ENCODE peak calls at places on chromosomes 3 and 15, in eight cellular contexts. One of them, this sample, is unnamed.

GRCh38 chr3:141148770-141149169 is 82.9 kb upstream of the PXYLP1 start:
- DNase-seq in sciatic nerve: no peak
- DNase-seq in NCI-H2029: no peak
- DNase-seq in adipocyte: no peak
- DNase-seq in heart left ventricle: no peak
- DNase-seq in omental fat pad: no peak
- DNase-seq in NCI-H1417: no peak
- DNase-seq in iris pigment epithelial cell: no peak
- DNase-seq in this sample: no peak

GRCh38 chr3:66381621-66382020 is 119.2 kb downstream of the LRIG1 start:
- DNase-seq in NCI-H2029: no peak
- DNase-seq in adipocyte: no peak
- DNase-seq in iris pigment epithelial cell: no peak
- DNase-seq in heart left ventricle: no peak
- DNase-seq in sciatic nerve: no peak
- DNase-seq in omental fat pad: no peak
- DNase-seq in NCI-H1417: no peak
- DNase-seq in this sample: no peak

GRCh38 chr3:190514163-190515153 is 573 bp downstream of the IL1RAP start:
- DNase-seq in NCI-H1417: peak
- DNase-seq in omental fat pad: no peak
- DNase-seq in iris pigment epithelial cell: peak
- DNase-seq in adipocyte: peak
- DNase-seq in NCI-H2029: no peak
- DNase-seq in heart left ventricle: peak
- DNase-seq in sciatic nerve: peak
- DNase-seq in this sample: peak

GRCh38 chr3:127816783-127817182 is 5.5 kb downstream of the MGLL start:
- DNase-seq in NCI-H2029: no peak
- DNase-seq in NCI-H1417: no peak
- DNase-seq in omental fat pad: no peak
- DNase-seq in adipocyte: no peak
- DNase-seq in iris pigment epithelial cell: no peak
- DNase-seq in heart left ventricle: no peak
- DNase-seq in sciatic nerve: no peak
- DNase-seq in this sample: no peak

GRCh38 chr15:32787949-32788348 is 70.1 kb downstream of the GREM1 start:
- DNase-seq in sciatic nerve: no peak
- DNase-seq in NCI-H2029: no peak
- DNase-seq in adipocyte: no peak
- DNase-seq in heart left ventricle: no peak
- DNase-seq in NCI-H1417: no peak
- DNase-seq in omental fat pad: no peak
- DNase-seq in iris pigment epithelial cell: no peak
- DNase-seq in this sample: no peak

GRCh38 chr3:100335137-100335833 is 728 bp downstream of the NIT2 start:
- DNase-seq in NCI-H2029: no peak
- DNase-seq in iris pigment epithelial cell: peak
- DNase-seq in omental fat pad: peak
- DNase-seq in NCI-H1417: peak
- DNase-seq in adipocyte: no peak
- DNase-seq in heart left ventricle: no peak
- DNase-seq in sciatic nerve: no peak
- DNase-seq in this sample: no peak

GRCh38 chr3:89395996-89396395 is 288.6 kb downstream of the EPHA3 start:
- DNase-seq in sciatic nerve: no peak
- DNase-seq in omental fat pad: no peak
- DNase-seq in NCI-H1417: no peak
- DNase-seq in adipocyte: no peak
- DNase-seq in heart left ventricle: no peak
- DNase-seq in iris pigment epithelial cell: no peak
- DNase-seq in NCI-H2029: no peak
- DNase-seq in this sample: no peak

GRCh38 chr15:84929795-84930371 is 45.4 kb downstream of the SLC28A1 start:
- DNase-seq in adipocyte: peak
- DNase-seq in heart left ventricle: no peak
- DNase-seq in omental fat pad: no peak
- DNase-seq in iris pigment epithelial cell: peak
- DNase-seq in NCI-H2029: no peak
- DNase-seq in NCI-H1417: no peak
- DNase-seq in sciatic nerve: no peak
- DNase-seq in this sample: no peak

GRCh38 chr3:42055291-42055690 is 35.9 kb upstream of the TRAK1 start:
- DNase-seq in NCI-H2029: no peak
- DNase-seq in NCI-H1417: no peak
- DNase-seq in adipocyte: peak
- DNase-seq in omental fat pad: no peak
- DNase-seq in iris pigment epithelial cell: peak
- DNase-seq in heart left ventricle: no peak
- DNase-seq in sciatic nerve: no peak
- DNase-seq in this sample: no peak

GRCh38 chr3:48436855-48437254 is 3.1 kb downstream of the CCDC51 start:
- DNase-seq in NCI-H2029: no peak
- DNase-seq in iris pigment epithelial cell: no peak
- DNase-seq in omental fat pad: no peak
- DNase-seq in heart left ventricle: no peak
- DNase-seq in NCI-H1417: no peak
- DNase-seq in sciatic nerve: peak
- DNase-seq in adipocyte: no peak
- DNase-seq in this sample: no peak

GRCh38 chr3:100880845-100881244 is 112.4 kb downstream of the ABI3BP start:
- DNase-seq in NCI-H1417: peak
- DNase-seq in sciatic nerve: no peak
- DNase-seq in omental fat pad: no peak
- DNase-seq in heart left ventricle: no peak
- DNase-seq in iris pigment epithelial cell: peak
- DNase-seq in NCI-H2029: no peak
- DNase-seq in adipocyte: no peak
- DNase-seq in this sample: no peak

GRCh38 chr15:38647683-38648082 is 83.1 kb upstream of the RASGRP1 start:
- DNase-seq in heart left ventricle: no peak
- DNase-seq in iris pigment epithelial cell: peak
- DNase-seq in NCI-H2029: no peak
- DNase-seq in omental fat pad: no peak
- DNase-seq in adipocyte: peak
- DNase-seq in NCI-H1417: peak
- DNase-seq in sciatic nerve: no peak
- DNase-seq in this sample: no peak

GRCh38 chr3:167776144-167776685 is 40.7 kb downstream of the SERPINI1 start:
- DNase-seq in sciatic nerve: no peak
- DNase-seq in iris pigment epithelial cell: no peak
- DNase-seq in heart left ventricle: no peak
- DNase-seq in NCI-H1417: no peak
- DNase-seq in adipocyte: no peak
- DNase-seq in NCI-H2029: no peak
- DNase-seq in omental fat pad: no peak
- DNase-seq in this sample: no peak

GRCh38 chr3:64437126-64437525 is 211.9 kb upstream of the PRICKLE2 start:
- DNase-seq in sciatic nerve: no peak
- DNase-seq in adipocyte: no peak
- DNase-seq in omental fat pad: no peak
- DNase-seq in NCI-H2029: no peak
- DNase-seq in NCI-H1417: peak
- DNase-seq in iris pigment epithelial cell: no peak
- DNase-seq in heart left ventricle: no peak
- DNase-seq in this sample: no peak

GRCh38 chr3:177674186-177674585 is 476.9 kb upstream of the TBL1XR1 start:
- DNase-seq in NCI-H1417: no peak
- DNase-seq in omental fat pad: no peak
- DNase-seq in iris pigment epithelial cell: no peak
- DNase-seq in adipocyte: no peak
- DNase-seq in heart left ventricle: no peak
- DNase-seq in sciatic nerve: no peak
- DNase-seq in NCI-H2029: no peak
- DNase-seq in this sample: no peak

GRCh38 chr3:14300721-14301377 is 101.6 kb upstream of the SLC6A6 start:
- DNase-seq in NCI-H1417: no peak
- DNase-seq in sciatic nerve: no peak
- DNase-seq in iris pigment epithelial cell: no peak
- DNase-seq in NCI-H2029: no peak
- DNase-seq in adipocyte: no peak
- DNase-seq in heart left ventricle: no peak
- DNase-seq in omental fat pad: no peak
- DNase-seq in this sample: no peak

GRCh38 chr3:13792512-13793347 is 87.1 kb downstream of the WNT7A start:
- DNase-seq in iris pigment epithelial cell: no peak
- DNase-seq in omental fat pad: no peak
- DNase-seq in heart left ventricle: no peak
- DNase-seq in sciatic nerve: no peak
- DNase-seq in adipocyte: no peak
- DNase-seq in NCI-H2029: no peak
- DNase-seq in NCI-H1417: no peak
- DNase-seq in this sample: peak

GRCh38 chr15:48644498-48644826 is 1.0 kb downstream of the FBN1 start:
- DNase-seq in iris pigment epithelial cell: peak
- DNase-seq in NCI-H1417: no peak
- DNase-seq in adipocyte: no peak
- DNase-seq in NCI-H2029: no peak
- DNase-seq in sciatic nerve: peak
- DNase-seq in heart left ventricle: peak
- DNase-seq in omental fat pad: no peak
- DNase-seq in this sample: no peak

GRCh38 chr3:150520408-150520807 is 25.9 kb downstream of the SERP1 start:
- DNase-seq in NCI-H2029: no peak
- DNase-seq in iris pigment epithelial cell: no peak
- DNase-seq in sciatic nerve: no peak
- DNase-seq in heart left ventricle: no peak
- DNase-seq in adipocyte: no peak
- DNase-seq in omental fat pad: no peak
- DNase-seq in NCI-H1417: no peak
- DNase-seq in this sample: peak

GRCh38 chr3:14415501-14415900 is 13.1 kb downstream of the SLC6A6 start:
- DNase-seq in NCI-H1417: no peak
- DNase-seq in sciatic nerve: no peak
- DNase-seq in NCI-H2029: no peak
- DNase-seq in heart left ventricle: no peak
- DNase-seq in adipocyte: peak
- DNase-seq in iris pigment epithelial cell: peak
- DNase-seq in omental fat pad: no peak
- DNase-seq in this sample: no peak

GRCh38 chr15:64530472-64530871 is 70.1 kb downstream of the ZNF609 start:
- DNase-seq in iris pigment epithelial cell: no peak
- DNase-seq in adipocyte: no peak
- DNase-seq in NCI-H1417: no peak
- DNase-seq in NCI-H2029: no peak
- DNase-seq in omental fat pad: no peak
- DNase-seq in heart left ventricle: no peak
- DNase-seq in sciatic nerve: no peak
- DNase-seq in this sample: no peak

GRCh38 chr3:167711439-167711838 is 23.3 kb downstream of the PDCD10 start:
- DNase-seq in NCI-H2029: no peak
- DNase-seq in sciatic nerve: no peak
- DNase-seq in adipocyte: no peak
- DNase-seq in iris pigment epithelial cell: no peak
- DNase-seq in NCI-H1417: no peak
- DNase-seq in omental fat pad: no peak
- DNase-seq in heart left ventricle: no peak
- DNase-seq in this sample: no peak

GRCh38 chr3:76685858-76686257 is 354.0 kb upstream of the ROBO2 start:
- DNase-seq in heart left ventricle: no peak
- DNase-seq in omental fat pad: no peak
- DNase-seq in NCI-H1417: no peak
- DNase-seq in iris pigment epithelial cell: peak
- DNase-seq in sciatic nerve: no peak
- DNase-seq in NCI-H2029: no peak
- DNase-seq in adipocyte: no peak
- DNase-seq in this sample: no peak

GRCh38 chr3:84962460-84962859 is 3.7 kb downstream of the CADM2 start:
- DNase-seq in adipocyte: no peak
- DNase-seq in NCI-H1417: no peak
- DNase-seq in NCI-H2029: no peak
- DNase-seq in heart left ventricle: no peak
- DNase-seq in omental fat pad: no peak
- DNase-seq in sciatic nerve: no peak
- DNase-seq in iris pigment epithelial cell: no peak
- DNase-seq in this sample: no peak

GRCh38 chr3:193544289-193544688 is 10.4 kb downstream of the ATP13A4 start:
- DNase-seq in NCI-H2029: no peak
- DNase-seq in omental fat pad: no peak
- DNase-seq in adipocyte: no peak
- DNase-seq in iris pigment epithelial cell: no peak
- DNase-seq in sciatic nerve: no peak
- DNase-seq in heart left ventricle: no peak
- DNase-seq in NCI-H1417: no peak
- DNase-seq in this sample: no peak

GRCh38 chr3:65436580-65436979 is 602.1 kb downstream of the MAGI1 start:
- DNase-seq in heart left ventricle: no peak
- DNase-seq in omental fat pad: no peak
- DNase-seq in NCI-H1417: peak
- DNase-seq in NCI-H2029: no peak
- DNase-seq in adipocyte: peak
- DNase-seq in sciatic nerve: no peak
- DNase-seq in iris pigment epithelial cell: no peak
- DNase-seq in this sample: no peak

GRCh38 chr15:57281357-57281756 is 94.9 kb upstream of the CGNL1 start:
- DNase-seq in NCI-H1417: peak
- DNase-seq in sciatic nerve: no peak
- DNase-seq in adipocyte: no peak
- DNase-seq in NCI-H2029: no peak
- DNase-seq in iris pigment epithelial cell: no peak
- DNase-seq in omental fat pad: no peak
- DNase-seq in heart left ventricle: no peak
- DNase-seq in this sample: no peak

This sample was measured in chondrocyte.